ENCODE peak calls at places on chromosomes 2 and 18, in eight cellular contexts. P, K, B, X, O, F, A and Y are unnamed samples.

GRCh38 chr2:183027443-183027842 is 10.8 kb downstream of the NCKAP1 start:
- DNase-seq in P (no peak), K (no peak), B (no peak), X (no peak), O (no peak), F (no peak), A (no peak), Y (no peak)

GRCh38 chr18:49899647-49900330 is 86.5 kb upstream of the ACAA2 start:
- DNase-seq in P (no peak), K (peak), B (no peak), X (no peak), O (no peak), F (peak), A (no peak), Y (no peak)

GRCh38 chr2:127101756-127102463 is 5.0 kb downstream of the BIN1 start:
- DNase-seq in P (no peak), K (no peak), B (peak), X (no peak), O (no peak), F (no peak), A (no peak), Y (no peak)

GRCh38 chr18:73942956-73943355 is 204.7 kb downstream of the FBXO15 start:
- DNase-seq in P (no peak), K (no peak), B (no peak), X (no peak), O (no peak), F (no peak), A (no peak), Y (no peak)

GRCh38 chr2:187403568-187404260 is 44.3 kb downstream of the CALCRL start:
- DNase-seq in P (no peak), K (no peak), B (no peak), X (no peak), O (no peak), F (no peak), A (no peak), Y (no peak)

GRCh38 chr2:105804266-105804665 is 59.6 kb downstream of the NCK2 start:
- DNase-seq in P (no peak), K (no peak), B (no peak), X (no peak), O (no peak), F (no peak), A (no peak), Y (no peak)

GRCh38 chr18:12599543-12599942 is 58.4 kb downstream of the SPIRE1 start:
- DNase-seq in P (no peak), K (no peak), B (no peak), X (no peak), O (no peak), F (no peak), A (no peak), Y (no peak)

GRCh38 chr18:76835380-76835779 is 13.0 kb downstream of the ZNF236 start:
- DNase-seq in P (no peak), K (no peak), B (no peak), X (no peak), O (no peak), F (no peak), A (no peak), Y (no peak)

GRCh38 chr18:79497638-79498081 is 101.9 kb downstream of the NFATC1 start:
- DNase-seq in P (no peak), K (no peak), B (no peak), X (no peak), O (no peak), F (no peak), A (no peak), Y (no peak)

GRCh38 chr18:8771930-8772329 is 66.6 kb downstream of the MTCL1 start:
- DNase-seq in P (peak), K (no peak), B (peak), X (peak), O (no peak), F (peak), A (no peak), Y (no peak)

GRCh38 chr2:45578056-45578843 is 32.8 kb downstream of the SRBD1 start:
- DNase-seq in P (peak), K (peak), B (no peak), X (no peak), O (no peak), F (no peak), A (no peak), Y (no peak)

GRCh38 chr2:171608168-171608567 is 79.1 kb upstream of the DYNC1I2 start:
- DNase-seq in P (no peak), K (no peak), B (no peak), X (no peak), O (no peak), F (no peak), A (no peak), Y (no peak)

GRCh38 chr2:48572797-48573196 is 42.8 kb downstream of the STON1 start:
- DNase-seq in P (no peak), K (peak), B (no peak), X (no peak), O (no peak), F (no peak), A (peak), Y (no peak)

GRCh38 chr2:95034221-95034620 is 8.7 kb downstream of the MAL start:
- DNase-seq in P (no peak), K (no peak), B (no peak), X (no peak), O (no peak), F (no peak), A (no peak), Y (no peak)

GRCh38 chr2:122412360-122412759 is 656.9 kb downstream of the TSN start:
- DNase-seq in P (no peak), K (no peak), B (no peak), X (no peak), O (no peak), F (peak), A (no peak), Y (no peak)

GRCh38 chr2:176399199-176399598 is 130.0 kb downstream of the MTX2 start:
- DNase-seq in P (no peak), K (no peak), B (no peak), X (no peak), O (no peak), F (no peak), A (no peak), Y (no peak)

DNA sequence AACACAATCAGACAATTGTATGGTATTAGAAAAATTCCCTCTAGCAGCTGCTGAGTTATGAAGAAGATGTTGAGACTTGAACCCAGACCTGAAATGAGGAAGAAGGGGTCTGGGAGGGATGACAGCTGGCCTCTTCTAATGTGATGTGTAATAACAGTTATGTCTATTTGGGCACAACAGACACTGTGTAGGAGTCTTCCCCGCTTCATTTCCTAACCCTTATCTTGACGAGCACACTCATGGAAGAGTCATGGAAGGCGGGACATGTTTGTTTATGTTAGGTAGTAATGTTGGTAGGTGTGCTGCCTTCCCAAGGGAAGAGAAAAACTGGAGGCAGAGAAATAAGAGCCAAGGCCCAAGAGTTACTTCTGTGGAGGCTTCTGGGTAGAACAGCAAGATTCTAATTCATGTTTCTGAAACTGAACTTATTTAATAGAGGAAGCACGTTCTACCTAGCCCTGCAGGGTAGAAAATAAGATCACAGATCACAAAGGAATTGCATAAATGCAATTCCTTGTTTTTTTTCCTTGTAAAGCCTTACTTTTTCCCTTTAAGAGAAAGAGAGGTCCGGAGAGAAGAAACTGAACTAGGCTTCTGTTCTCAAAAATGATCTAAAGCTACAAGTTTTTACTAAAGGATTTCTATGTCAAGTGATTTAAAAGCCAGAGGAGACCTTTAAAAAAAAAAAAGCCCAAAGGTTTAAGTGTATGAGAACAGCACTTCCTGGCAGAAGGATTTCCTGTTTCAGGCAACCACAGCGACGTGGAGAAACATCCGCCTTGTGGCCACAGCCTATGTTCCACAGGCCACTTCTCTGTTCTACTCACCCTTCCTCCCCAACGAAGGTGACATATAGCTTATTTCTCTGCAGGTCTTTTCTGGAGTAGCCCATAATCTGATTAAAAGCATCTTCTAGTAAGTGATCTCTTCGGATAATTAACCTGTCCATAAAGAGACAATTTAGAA is 68.5 kb upstream of the STK17B start:
- DNase-seq in P (peak), K (no peak), B (peak), X (peak), O (peak), F (peak), A (no peak), Y (peak)
- TF ChIP-seq CTCF in P (peak), K (no peak), B (no peak), X (peak), O (no peak), F (no peak), A (no peak), Y (no peak)

DNA sequence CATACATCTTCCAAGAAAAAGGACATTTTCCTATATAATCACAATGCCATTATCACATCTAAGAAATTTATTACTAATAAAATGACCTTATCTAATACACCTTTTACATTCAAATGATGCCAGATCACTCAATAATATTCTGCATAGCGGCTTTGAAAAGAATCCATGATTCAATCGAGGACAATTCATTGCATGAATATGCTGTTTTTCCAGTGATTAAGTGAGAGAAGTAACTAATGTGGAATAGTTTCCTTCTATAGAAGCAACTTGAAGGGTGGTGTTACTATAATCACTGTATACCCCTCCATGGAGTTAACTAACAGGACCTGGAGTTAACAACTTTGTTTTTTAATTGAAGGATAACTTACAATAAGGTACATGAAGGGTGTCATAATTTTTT is 9.1 kb downstream of the PLEK start:
- DNase-seq in P (no peak), K (no peak), B (no peak), X (no peak), O (no peak), F (no peak), A (no peak), Y (no peak)
- TF ChIP-seq POLR2A in P (no peak), K (no peak), B (no peak), X (no peak), O (no peak), F (no peak), A (no peak), Y (no peak)

DNA sequence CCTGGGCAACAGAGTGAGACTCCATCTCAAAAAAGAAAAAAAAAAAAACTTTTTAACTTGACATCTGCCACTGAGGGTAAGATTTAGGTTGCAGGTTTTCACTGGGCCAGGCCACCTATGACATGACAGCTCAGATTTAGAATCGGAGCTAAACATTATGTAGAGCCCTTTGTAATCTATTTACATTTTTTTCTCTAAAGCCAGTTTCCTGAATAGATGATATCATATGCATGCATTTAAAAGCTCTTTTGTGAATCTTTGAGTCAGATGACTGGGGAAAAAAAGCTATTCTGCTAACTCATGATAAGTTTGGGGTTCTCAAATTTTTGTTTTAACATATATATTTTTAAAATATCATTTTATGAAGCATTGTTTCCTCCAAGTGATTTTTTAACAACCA is 21.4 kb downstream of the PRKAG3 start:
- DNase-seq in P (no peak), K (no peak), B (no peak), X (no peak), O (no peak), F (no peak), A (no peak), Y (no peak)
- H3K27ac ChIP-seq in P (no peak), K (no peak), B (no peak), X (no peak), O (no peak), F (no peak), A (no peak), Y (no peak)

GRCh38 chr2:219435701-219436100 is 1.1 kb downstream of the SPEG start:
- DNase-seq in P (no peak), K (no peak), B (no peak), X (no peak), O (no peak), F (no peak), A (no peak), Y (no peak)

GRCh38 chr2:219434718-219435525 is at the start of gene SPEG:
- DNase-seq in P (no peak), K (no peak), B (peak), X (no peak), O (no peak), F (no peak), A (no peak), Y (no peak)

GRCh38 chr2:219436491-219436890 is 1.8 kb downstream of the SPEG start:
- DNase-seq in P (no peak), K (no peak), B (peak), X (no peak), O (no peak), F (no peak), A (no peak), Y (no peak)

GRCh38 chr2:219434468-219434717 is 250 bp upstream of the SPEG start:
- DNase-seq in P (no peak), K (no peak), B (no peak), X (no peak), O (no peak), F (no peak), A (no peak), Y (no peak)

DNA sequence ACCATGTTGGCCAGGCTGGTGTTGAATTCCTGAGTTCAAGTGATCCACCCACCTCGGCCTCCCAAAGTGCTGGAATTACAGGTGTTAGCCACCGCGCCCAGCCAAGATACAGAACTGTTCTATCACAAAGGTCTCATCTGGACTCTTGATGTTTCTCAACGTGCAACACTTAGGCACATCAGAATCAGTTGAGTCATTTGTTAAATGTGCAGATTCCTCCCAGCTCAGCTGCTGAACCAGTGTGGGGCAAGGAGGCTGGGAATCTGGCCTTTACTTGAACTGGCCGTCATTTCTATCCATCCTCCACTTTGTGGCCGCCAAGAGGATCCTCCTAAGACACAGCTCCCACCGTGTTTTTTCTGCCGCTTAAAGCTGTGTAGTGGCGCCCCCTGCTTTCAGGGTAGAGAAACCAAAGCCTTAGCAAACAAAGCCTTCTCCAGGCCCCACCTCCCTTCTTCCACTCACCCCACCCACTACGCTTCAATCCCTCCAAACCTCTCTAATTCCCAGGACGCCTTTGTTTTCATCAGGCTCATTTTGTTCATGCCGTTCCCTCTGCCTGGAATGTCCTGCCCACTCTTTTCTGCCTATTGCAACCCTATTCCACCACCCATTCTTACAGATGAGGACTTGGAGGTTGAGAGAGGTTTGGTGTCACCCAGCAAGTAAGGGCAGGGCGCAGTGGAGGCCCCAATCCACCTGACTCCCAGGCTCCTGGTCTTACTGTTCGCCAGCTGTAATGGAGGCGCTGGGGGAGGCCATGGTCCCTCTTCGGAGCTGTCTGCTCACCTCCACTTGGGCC is 776 bp upstream of the SPEG start:
- DNase-seq in P (peak), K (peak), B (peak), X (no peak), O (no peak), F (no peak), A (no peak), Y (no peak)
- TF ChIP-seq CTCF in P (peak), K (peak), B (peak), X (no peak), O (peak), F (no peak), A (peak), Y (no peak)